ENCODE peak calls at places on chromosome 1, in four cellular contexts. T, S, U and V are unnamed samples.

GRCh38 chr1:110319332-110320167 is 19.6 kb upstream of the RBM15 start:
- DNase-seq in T (no peak), S (no peak), U (no peak), V (no peak)

GRCh38 chr1:216447898-216448568 is 24.8 kb upstream of the USH2A start:
- DNase-seq in S (peak), T (no peak), U (no peak), V (no peak)

GRCh38 chr1:5514519-5515183 is 477.6 kb downstream of the NPHP4 start:
- DNase-seq in S (peak), U (peak), T (peak), V (peak)

GRCh38 chr1:7049913-7050625 is 264.8 kb downstream of the CAMTA1 start:
- DNase-seq in T (no peak), U (no peak), S (no peak), V (no peak)

GRCh38 chr1:150650193-150650592 is 20.8 kb upstream of the ENSA start:
- DNase-seq in S (peak), T (no peak), U (no peak), V (no peak)

GRCh38 chr1:232110281-232111090 is 483.9 kb downstream of the DISC1 start:
- DNase-seq in S (peak), T (peak), U (peak), V (peak)

GRCh38 chr1:169202836-169203235 is 96.3 kb downstream of the ATP1B1 start:
- DNase-seq in T (no peak), U (no peak), S (no peak), V (no peak)

GRCh38 chr1:178954291-178954690 is 71.4 kb upstream of the FAM20B start:
- DNase-seq in S (no peak), T (no peak), U (no peak), V (no peak)

GRCh38 chr1:239550178-239550577 is 163.8 kb downstream of the CHRM3 start:
- DNase-seq in U (no peak), T (no peak), S (no peak), V (no peak)

GRCh38 chr1:18299441-18300338 is 181.0 kb upstream of the KLHDC7A start:
- DNase-seq in S (no peak), U (peak), T (peak), V (peak)

GRCh38 chr1:36843906-36844610 is 190.3 kb downstream of the GRIK3 start:
- DNase-seq in S (no peak), T (no peak), U (no peak), V (no peak)

GRCh38 chr1:36846366-36846765 is 187.9 kb downstream of the GRIK3 start:
- DNase-seq in S (no peak), U (no peak), T (peak), V (peak)

GRCh38 chr1:36842448-36842847 is 191.9 kb downstream of the GRIK3 start:
- DNase-seq in T (no peak), U (no peak), S (no peak), V (no peak)

GRCh38 chr1:36845802-36846201 is 188.5 kb downstream of the GRIK3 start:
- DNase-seq in T (no peak), S (no peak), U (no peak), V (no peak)

GRCh38 chr1:36843027-36843426 is 191.3 kb downstream of the GRIK3 start:
- DNase-seq in T (no peak), U (no peak), S (no peak), V (no peak)
- H2BK15ac ChIP-seq in T (no peak), U (no peak), S (no peak), V (no peak)

GRCh38 chr1:203521071-203521794 is 27.3 kb downstream of the OPTC start:
- DNase-seq in T (no peak), U (no peak), S (peak), V (no peak)
- H2BK120ac ChIP-seq in T (peak), U (no peak), S (peak), V (no peak)

GRCh38 chr1:36708587-36708986 is 225.9 kb upstream of the CSF3R start:
- DNase-seq in U (no peak), S (no peak), T (no peak), V (no peak)
- H2BK15ac ChIP-seq in U (no peak), S (no peak), T (peak), V (no peak)

DNA sequence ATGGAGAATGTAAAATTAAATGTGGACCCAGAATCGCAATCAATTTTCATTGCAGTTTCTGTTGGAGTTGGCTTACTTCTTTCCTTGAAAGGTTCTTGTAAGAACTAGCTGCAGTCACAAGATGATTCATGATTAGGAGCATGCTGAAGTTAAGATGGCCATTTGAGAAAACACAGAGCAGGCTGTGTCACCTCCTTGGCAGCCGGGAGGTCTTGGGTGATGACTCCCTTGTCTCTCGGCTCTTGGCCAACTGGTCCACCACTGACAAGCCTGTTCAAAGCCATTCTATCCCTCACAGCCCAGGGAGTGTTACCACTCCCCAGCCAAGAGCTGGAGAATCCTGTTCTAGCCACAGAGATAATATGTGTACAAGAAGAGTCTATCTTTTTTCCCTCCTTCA is 40.6 kb downstream of the OPTC start:
- DNase-seq in U (no peak), T (no peak), S (peak), V (no peak)
- H2BK120ac ChIP-seq in U (no peak), T (no peak), S (peak), V (no peak)

GRCh38 chr1:94236630-94237290 is 624 bp downstream of the ARHGAP29 start:
- DNase-seq in S (peak), T (no peak), U (peak), V (peak)
- H2BK15ac ChIP-seq in S (peak), T (peak), U (no peak), V (no peak)

GRCh38 chr1:227937531-227938145 is 10.1 kb downstream of the WNT9A start:
- DNase-seq in S (no peak), T (no peak), U (no peak), V (no peak)
- H2BK120ac ChIP-seq in S (no peak), T (peak), U (no peak), V (no peak)

GRCh38 chr1:243489164-243489527 is 233.3 kb downstream of the SDCCAG8 start:
- DNase-seq in U (no peak), T (no peak), S (no peak), V (no peak)
- H2BK15ac ChIP-seq in U (no peak), T (no peak), S (no peak), V (no peak)

GRCh38 chr1:172719066-172719627 is 60.2 kb downstream of the FASLG start:
- DNase-seq in S (peak), T (no peak), U (no peak), V (no peak)
- H2BK120ac ChIP-seq in S (no peak), T (no peak), U (no peak), V (no peak)

GRCh38 chr1:54336121-54336520 is 70.1 kb downstream of the SSBP3 start:
- DNase-seq in S (no peak), T (no peak), U (no peak), V (no peak)

GRCh38 chr1:54334996-54335395 is 71.2 kb downstream of the SSBP3 start:
- DNase-seq in T (no peak), S (peak), U (no peak), V (no peak)

GRCh38 chr1:54337034-54337433 is 69.2 kb downstream of the SSBP3 start:
- DNase-seq in T (no peak), S (no peak), U (no peak), V (no peak)

GRCh38 chr1:54337928-54338327 is 68.3 kb downstream of the SSBP3 start:
- DNase-seq in U (no peak), T (no peak), S (peak), V (no peak)

GRCh38 chr1:54335396-54336056 is 70.7 kb downstream of the SSBP3 start:
- DNase-seq in T (no peak), S (peak), U (no peak), V (peak)
- H2BK15ac ChIP-seq in T (no peak), S (peak), U (no peak), V (no peak)

DNA sequence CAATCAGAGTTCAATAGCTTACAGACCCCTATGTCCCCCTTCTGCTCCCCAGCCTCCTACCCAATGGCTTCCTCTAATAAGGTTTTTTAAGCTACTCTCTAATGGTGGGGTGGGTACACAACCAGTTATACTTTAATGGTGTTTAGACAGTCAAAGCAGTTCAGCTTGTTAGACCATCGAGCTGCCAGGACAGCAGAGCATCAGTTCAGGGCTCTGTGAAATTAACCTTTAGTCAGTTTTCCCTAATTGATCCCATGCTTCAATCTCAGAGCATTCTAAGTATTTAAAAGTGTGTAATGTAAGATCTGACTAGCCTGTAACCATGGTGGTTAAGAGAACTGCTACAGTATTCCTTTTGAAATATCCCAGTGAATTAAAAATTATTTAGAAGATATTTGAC is 107.2 kb upstream of the ZNF644 start:
- DNase-seq in S (no peak), T (no peak), U (no peak), V (no peak)
- H2BK120ac ChIP-seq in S (no peak), T (no peak), U (no peak), V (no peak)